ENCODE peak calls at places on chromosome 22, in eight cellular contexts. I, P, S, V, W, F, Y and K are unnamed samples.

GRCh38 chr22:37636949-37637273 is 2.6 kb upstream of the SH3BP1 start:
- DNase-seq in I (no peak), P (no peak), S (no peak), V (no peak), W (no peak), F (no peak), Y (no peak), K (no peak)

GRCh38 chr22:19331474-19331873 is 40.0 kb upstream of the CLTCL1 start:
- DNase-seq in I (no peak), P (no peak), S (no peak), V (no peak), W (no peak), F (no peak), Y (no peak), K (no peak)

GRCh38 chr22:42271906-42272305 is 1.5 kb upstream of the TCF20 start:
- DNase-seq in I (no peak), P (no peak), S (no peak), V (no peak), W (no peak), F (no peak), Y (no peak), K (no peak)

GRCh38 chr22:34645375-34645774 is 420.6 kb upstream of the ISX start:
- DNase-seq in I (peak; percentile 2), P (no peak), S (no peak), V (no peak), W (no peak), F (no peak), Y (no peak), K (no peak)

GRCh38 chr22:20141186-20142077 is 9.4 kb downstream of the CCDC188 start:
- DNase-seq in I (no peak), P (no peak), S (no peak), V (no peak), W (no peak), F (no peak), Y (no peak), K (no peak)

GRCh38 chr22:45923212-45923611 is 53.8 kb downstream of the WNT7B start:
- DNase-seq in I (no peak), P (no peak), S (no peak), V (no peak), W (no peak), F (no peak), Y (no peak), K (no peak)

GRCh38 chr22:45997775-45998637 is 21.0 kb upstream of the WNT7B start:
- DNase-seq in I (no peak), P (no peak), S (no peak), V (no peak), W (no peak), F (no peak), Y (no peak), K (no peak)

GRCh38 chr22:37639070-37639760 is at the start of gene SH3BP1:
- DNase-seq in I (peak; percentile 65), P (no peak), S (peak; percentile 47), V (peak; percentile 32), W (no peak), F (no peak), Y (peak; percentile 81), K (peak; percentile 83)

GRCh38 chr22:22376352-22376706 is 131.7 kb downstream of the VPREB1 start:
- DNase-seq in I (no peak), P (no peak), S (no peak), V (no peak), W (no peak), F (no peak), Y (no peak), K (no peak)

GRCh38 chr22:24423519-24424000 is 3.8 kb upstream of the ADORA2A start:
- DNase-seq in I (peak; percentile 70), P (peak; percentile 90), S (peak; percentile 54), V (no peak), W (peak; percentile 43), F (no peak), Y (peak; percentile 90), K (peak; percentile 83)

GRCh38 chr22:37100589-37101127 is 8.9 kb downstream of the TMPRSS6 start:
- DNase-seq in I (no peak), P (no peak), S (no peak), V (no peak), W (no peak), F (no peak), Y (peak; percentile 49), K (no peak)

GRCh38 chr22:35275580-35275979 is 18.3 kb downstream of the HMGXB4 start:
- DNase-seq in I (no peak), P (no peak), S (no peak), V (peak; percentile 26), W (peak; percentile 4), F (no peak), Y (no peak), K (no peak)

GRCh38 chr22:47138898-47139789 is 376.7 kb downstream of the TBC1D22A start:
- DNase-seq in I (no peak), P (no peak), S (no peak), V (no peak), W (no peak), F (no peak), Y (no peak), K (no peak)

GRCh38 chr22:20777420-20778177 is 3.7 kb downstream of the SERPIND1 start:
- DNase-seq in I (no peak), P (no peak), S (no peak), V (peak; percentile 94), W (peak; percentile 64), F (no peak), Y (no peak), K (no peak)

GRCh38 chr22:19287076-19287724 is 4.3 kb downstream of the CLTCL1 start:
- DNase-seq in I (no peak), P (no peak), S (no peak), V (peak; percentile 96), W (peak; percentile 79), F (no peak), Y (no peak), K (peak; percentile 10)

GRCh38 chr22:33798401-33798800 is 121.9 kb downstream of the LARGE1 start:
- DNase-seq in I (no peak), P (no peak), S (no peak), V (no peak), W (no peak), F (no peak), Y (no peak), K (no peak)

GRCh38 chr22:41222846-41223507 is 17.8 kb downstream of the CHADL start:
- DNase-seq in I (no peak), P (no peak), S (no peak), V (no peak), W (no peak), F (no peak), Y (no peak), K (no peak)

GRCh38 chr22:24554316-24555159 is at the start of gene GUCD1:
- DNase-seq in I (peak; percentile 18), P (no peak), S (peak; percentile 49), V (peak; percentile 36), W (peak; percentile 21), F (no peak), Y (peak; percentile 47), K (no peak)

GRCh38 chr22:45190473-45190872 is 26.7 kb downstream of the NUP50 start:
- DNase-seq in I (no peak), P (no peak), S (no peak), V (no peak), W (no peak), F (no peak), Y (no peak), K (no peak)

GRCh38 chr22:21760640-21761039 is 25.0 kb upstream of the YPEL1 start:
- DNase-seq in I (no peak), P (no peak), S (no peak), V (peak; percentile 52), W (no peak), F (no peak), Y (no peak), K (no peak)

DNA sequence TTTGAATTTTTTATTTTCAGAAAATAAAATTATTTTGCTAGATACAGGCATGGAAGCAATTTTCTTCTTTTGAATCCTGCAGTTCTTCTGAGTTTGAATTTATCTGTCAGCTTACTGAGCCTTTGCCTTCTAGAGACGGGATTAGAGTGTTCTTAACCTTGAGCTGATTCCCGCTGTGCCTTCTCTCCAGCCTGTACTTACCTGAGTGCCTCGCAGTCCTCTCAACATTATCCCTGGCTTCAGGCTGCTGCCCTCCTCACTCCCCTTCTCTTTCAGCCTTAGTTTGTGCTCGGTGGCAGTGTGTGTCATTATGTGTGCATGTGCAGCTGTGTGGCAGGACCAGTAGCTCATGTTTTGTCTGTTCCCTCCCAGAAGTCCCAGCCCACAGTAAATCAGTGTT is 24.3 kb downstream of the OSBP2 start:
- DNase-seq in I (no peak), P (no peak), S (no peak), V (no peak), W (no peak), F (no peak), Y (no peak), K (no peak)
- TF ChIP-seq CTCF in I (no peak), P (no peak), S (no peak), V (no peak), W (no peak), F (no peak), Y (no peak), K (no peak)

GRCh38 chr22:31496007-31496734 is at the start of gene SFI1:
- DNase-seq in I (peak; percentile 88), P (peak; percentile 97), S (peak; percentile 89), V (peak; percentile 89), W (peak; percentile 82), F (peak; percentile 68), Y (peak; percentile 92), K (peak; percentile 95)
- TF ChIP-seq CTCF in I (peak; percentile 47), P (peak; percentile 39), S (no peak), V (no peak), W (no peak), F (no peak), Y (peak; percentile 39), K (peak; percentile 48)

DNA sequence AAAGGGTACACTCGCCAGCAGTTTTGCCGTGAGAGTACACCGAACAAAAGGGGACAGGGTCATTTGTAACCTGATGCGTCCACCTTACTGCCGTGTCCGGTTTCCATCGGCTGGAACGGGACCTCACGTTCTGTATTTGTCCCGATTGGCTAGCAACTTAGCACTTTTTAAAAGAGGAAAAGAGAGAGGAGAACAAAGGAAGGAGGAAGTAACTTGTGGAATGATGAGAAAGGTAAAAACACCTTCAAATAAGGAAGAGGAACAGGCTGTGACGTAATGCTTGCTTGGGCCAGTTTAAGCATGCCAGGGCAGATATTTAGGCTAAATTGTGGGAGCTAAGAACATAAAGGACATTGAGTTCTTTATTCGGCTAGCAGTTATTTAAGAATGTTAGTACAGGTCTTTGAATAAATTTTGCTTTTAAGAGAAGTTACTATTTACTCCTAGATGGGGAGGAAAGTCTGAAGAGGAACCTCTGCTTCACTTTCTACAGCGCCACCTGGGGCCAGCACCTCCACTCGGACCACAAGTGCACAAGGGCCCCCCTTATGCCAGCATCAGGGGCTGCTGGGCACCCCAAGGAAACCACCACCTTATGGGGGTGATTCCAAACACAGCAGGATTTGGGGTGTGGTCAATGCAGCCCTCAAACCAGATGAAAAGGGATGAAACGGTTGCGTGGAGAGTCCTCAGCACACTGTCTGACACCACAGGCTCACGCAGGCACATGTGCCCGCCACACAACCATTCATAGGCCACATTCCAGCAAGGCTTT is 5.8 kb downstream of the ARSA start:
- DNase-seq in I (no peak), P (no peak), S (no peak), V (peak; percentile 48), W (no peak), F (no peak), Y (peak; percentile 29), K (no peak)
- TF ChIP-seq CTCF in I (no peak), P (no peak), S (no peak), V (peak; percentile 57), W (peak; percentile 43), F (no peak), Y (peak; percentile 44), K (no peak)

DNA sequence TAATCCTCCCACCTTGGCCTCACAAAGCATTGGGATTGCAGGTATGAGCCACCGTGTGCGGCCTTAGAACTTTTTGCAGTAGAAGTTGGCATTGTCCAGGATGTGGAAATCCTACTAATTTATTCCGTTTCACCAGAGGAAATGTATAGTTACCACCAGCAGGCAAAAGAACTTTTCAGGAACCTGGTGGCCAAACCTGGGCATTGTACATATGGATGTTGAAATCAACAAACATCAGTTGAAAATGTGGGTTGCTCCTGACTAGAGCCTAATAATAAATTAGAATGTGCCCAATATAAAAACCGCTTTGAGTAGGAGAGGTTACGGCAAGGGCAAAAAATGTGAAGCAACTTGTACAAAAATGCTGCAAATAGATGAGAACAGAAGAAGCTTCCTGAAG is 40.7 kb upstream of the XBP1 start:
- DNase-seq in I (no peak), P (no peak), S (no peak), V (no peak), W (no peak), F (no peak), Y (no peak), K (no peak)
- TF ChIP-seq CTCF in I (no peak), P (no peak), S (no peak), V (no peak), W (no peak), F (no peak), Y (no peak), K (peak; percentile 52)